ENCODE peak calls at places on chromosomes 16 and 17, in five cellular contexts. H, J, S, L and O are unnamed samples.

GRCh38 chr16:63422633-63423032 is 1386.4 kb upstream of the CDH8 start:
- DNase-seq in H (no peak), L (peak; percentile 25), J (no peak), S (no peak), O (no peak)

GRCh38 chr16:31149332-31149731 is 534 bp downstream of the PRSS36 start:
- DNase-seq in S (no peak), H (no peak), L (no peak), J (no peak), O (no peak)

GRCh38 chr17:37769050-37769449 is 24.2 kb upstream of the HNF1B start:
- DNase-seq in L (no peak), S (no peak), J (no peak), H (no peak), O (no peak)

GRCh38 chr17:31391496-31391949 is at the start of gene RAB11FIP4:
- DNase-seq in L (no peak), H (peak; percentile 60), S (no peak), J (no peak), O (no peak)

GRCh38 chr17:36673637-36674277 is 72.4 kb downstream of the MRM1 start:
- DNase-seq in J (no peak), S (no peak), H (peak; percentile 59), L (no peak), O (no peak)

GRCh38 chr16:78598186-78598585 is 498.7 kb downstream of the WWOX start:
- DNase-seq in J (no peak), H (no peak), S (no peak), L (no peak), O (no peak)

GRCh38 chr16:69798466-69798865 is 36.3 kb downstream of the WWP2 start:
- DNase-seq in H (no peak), S (no peak), L (no peak), J (peak; percentile 38), O (no peak)

GRCh38 chr17:27570578-27570914 is 60.4 kb upstream of the LGALS9 start:
- DNase-seq in H (no peak), L (no peak), J (no peak), S (no peak), O (no peak)

GRCh38 chr17:78854508-78854907 is 13.9 kb upstream of the USP36 start:
- DNase-seq in H (no peak), J (no peak), S (no peak), L (no peak), O (no peak)

GRCh38 chr17:15279011-15279477 is 13.9 kb upstream of the PMP22 start:
- DNase-seq in S (peak; percentile 76), H (no peak), L (peak; percentile 72), J (peak; percentile 98), O (no peak)

GRCh38 chr17:61160789-61161440 is 238.7 kb upstream of the TBX2 start:
- DNase-seq in L (no peak), J (no peak), S (no peak), H (no peak), O (no peak)

GRCh38 chr17:39591958-39592954 is 15.5 kb downstream of the NEUROD2 start:
- DNase-seq in L (peak; percentile 64), S (no peak), H (no peak), J (peak; percentile 43), O (peak; percentile 85)

GRCh38 chr17:79887451-79887991 is 48.3 kb upstream of the CBX4 start:
- DNase-seq in L (no peak), J (no peak), S (no peak), H (no peak), O (no peak)

GRCh38 chr16:53482123-53482522 is 20.9 kb downstream of the AKTIP start:
- DNase-seq in S (no peak), L (no peak), H (no peak), J (no peak), O (no peak)

GRCh38 chr16:50457423-50457822 is 88.6 kb upstream of the BRD7 start:
- DNase-seq in S (no peak), H (no peak), J (no peak), L (peak; percentile 6), O (no peak)

GRCh38 chr17:35660902-35661301 is 70.5 kb upstream of the RASL10B start:
- DNase-seq in J (no peak), S (no peak), L (no peak), H (no peak), O (no peak)

GRCh38 chr17:32483451-32484019 is 3.3 kb upstream of the CDK5R1 start:
- DNase-seq in S (peak; percentile 69), L (peak; percentile 60), H (no peak), J (peak; percentile 74), O (peak; percentile 70)

GRCh38 chr16:81837312-81837748 is 58.2 kb downstream of the PLCG2 start:
- DNase-seq in L (no peak), J (no peak), S (no peak), H (no peak), O (no peak)

GRCh38 chr17:48611681-48612455 is 1.1 kb upstream of the HOXB7 start:
- DNase-seq in J (no peak), L (peak; percentile 60), S (peak; percentile 28), H (no peak), O (peak; percentile 71)

GRCh38 chr17:50938821-50939541 is 72.8 kb upstream of the TOB1 start:
- DNase-seq in S (no peak), H (no peak), J (peak; percentile 47), L (no peak), O (no peak)

GRCh38 chr17:42026821-42027539 is 7.1 kb downstream of the NKIRAS2 start:
- DNase-seq in J (no peak), S (no peak), L (no peak), H (no peak), O (no peak)

GRCh38 chr16:57818377-57819055 is 16.2 kb upstream of the KIFC3 start:
- DNase-seq in J (no peak), S (no peak), L (no peak), H (no peak), O (no peak)

GRCh38 chr17:48439875-48440505 is 10.0 kb upstream of the SKAP1 start:
- DNase-seq in S (no peak), H (peak; percentile 72), L (peak; percentile 54), J (no peak), O (peak; percentile 49)

GRCh38 chr17:82439194-82439828 is 11.2 kb downstream of the CYBC1 start:
- DNase-seq in H (no peak), L (no peak), S (no peak), J (no peak), O (no peak)

GRCh38 chr17:68701046-68701445 is 99.9 kb upstream of the FAM20A start:
- DNase-seq in S (no peak), L (no peak), H (no peak), J (peak; percentile 49), O (no peak)

GRCh38 chr17:48215583-48216139 is 108.1 kb downstream of the SNX11 start:
- DNase-seq in J (peak; percentile 48), L (peak; percentile 42), S (no peak), H (no peak), O (peak; percentile 76)

GRCh38 chr17:21493993-21494392 is 117.8 kb downstream of the KCNJ12 start:
- DNase-seq in S (no peak), H (no peak), L (no peak), J (no peak), O (no peak)

GRCh38 chr16:75043175-75043937 is 44.5 kb downstream of the ZNRF1 start:
- DNase-seq in H (no peak), J (no peak), S (no peak), L (peak; percentile 60), O (no peak)